ENCODE peak calls at places on chromosomes 11 and 22, in six cellular contexts. T is neuronal stem cell; H is MV-4-11; Q is AG09319; B is endothelial cell of umbilical vein; Y is CD4-positive, CD25-positive, alpha-beta regulatory T cell. A is an unnamed sample.

GRCh38 chr11:132064987-132065620 is 694.7 kb downstream of the NTM start:
- DNase-seq in T (no peak), H (peak), Q (peak), B (peak), Y (no peak), A (no peak)

GRCh38 chr11:116731097-116731761 is 41.6 kb downstream of the BUD13 start:
- DNase-seq in T (peak), H (no peak), Q (no peak), B (no peak), Y (no peak), A (no peak)

GRCh38 chr11:70270877-70271634 is 566 bp downstream of the PPFIA1 start:
- DNase-seq in T (peak), H (no peak), Q (no peak), B (peak), Y (peak), A (no peak)

GRCh38 chr11:123261345-123262106 is 66.5 kb upstream of the CLMP start:
- DNase-seq in T (peak), H (peak), Q (no peak), B (peak), Y (peak), A (peak)

GRCh38 chr22:44881246-44881600 is 128.6 kb downstream of the PHF21B start:
- DNase-seq in T (no peak), H (no peak), Q (no peak), B (no peak), Y (no peak), A (no peak)

GRCh38 chr11:37394236-37394870 is 796.3 kb upstream of the RAG2 start:
- DNase-seq in T (peak), H (no peak), Q (no peak), B (no peak), Y (no peak), A (peak)

GRCh38 chr11:102924851-102925380 is 30.6 kb downstream of the MMP13 start:
- DNase-seq in T (no peak), H (peak), Q (no peak), B (no peak), Y (no peak), A (no peak)

GRCh38 chr22:35150163-35151107 is 84.5 kb downstream of the ISX start:
- DNase-seq in T (peak), H (peak), Q (no peak), B (peak), Y (peak), A (peak)

GRCh38 chr11:93652161-93652597 is 9.3 kb upstream of the CEP295 start:
- DNase-seq in T (peak), H (peak), Q (peak), B (peak), Y (no peak), A (peak)

GRCh38 chr22:46761017-46761416 is 1.4 kb upstream of the TBC1D22A start:
- DNase-seq in T (no peak), H (no peak), Q (no peak), B (no peak), Y (no peak), A (no peak)

GRCh38 chr11:14132312-14132711 is 169.8 kb downstream of the SPON1 start:
- DNase-seq in T (no peak), H (no peak), Q (no peak), B (no peak), Y (no peak), A (no peak)

GRCh38 chr11:42647993-42648392 is 663.8 kb upstream of the API5 start:
- DNase-seq in T (no peak), H (no peak), Q (no peak), B (peak), Y (no peak), A (no peak)

GRCh38 chr11:29282088-29282487 is 734.7 kb downstream of the KCNA4 start:
- DNase-seq in T (no peak), H (peak), Q (no peak), B (peak), Y (no peak), A (no peak)

GRCh38 chr11:98040061-98040808 is 980.5 kb upstream of the CNTN5 start:
- DNase-seq in T (no peak), H (no peak), Q (no peak), B (no peak), Y (no peak), A (no peak)

GRCh38 chr11:64385953-64386704 is 27.2 kb downstream of the RPS6KA4 start:
- DNase-seq in T (no peak), H (peak), Q (no peak), B (no peak), Y (no peak), A (peak)

GRCh38 chr11:60985991-60986915 is 14.8 kb downstream of the CD6 start:
- DNase-seq in T (no peak), H (peak), Q (no peak), B (no peak), Y (peak), A (peak)